ENCODE peak calls at places on chromosome 2, in ten cellular contexts. E is caudate nucleus; S is CD4-positive, CD25-positive, alpha-beta regulatory T cell; P is left ventricle myocardium inferior; Y is cardiac muscle cell; G is esophagus squamous epithelium; X is fibroblast of lung; K is CD4-positive, alpha-beta T cell; Q is CD8-positive, alpha-beta T cell; H is neural progenitor cell. D is an unnamed sample.

GRCh38 chr2:102044235-102044920 is 52.6 kb downstream of the IL1R2 start:
- DNase-seq in K (no peak), Q (no peak), Y (no peak), G (no peak), H (no peak), P (no peak), S (no peak), X (no peak), E (no peak), D (no peak)

GRCh38 chr2:158394453-158394852 is 62.1 kb downstream of the CCDC148 start:
- DNase-seq in S (no peak), P (no peak), E (no peak), H (peak), Q (no peak), X (no peak), Y (no peak), K (no peak), G (no peak), D (no peak)

GRCh38 chr2:82998770-82999169 is 1460.3 kb downstream of the SUCLG1 start:
- DNase-seq in P (no peak), G (no peak), H (no peak), E (no peak), X (no peak), Q (no peak), S (no peak), Y (no peak), K (no peak), D (no peak)

GRCh38 chr2:43985359-43985758 is 10.4 kb downstream of the LRPPRC start:
- DNase-seq in S (no peak), Y (no peak), K (no peak), X (no peak), E (no peak), P (no peak), H (no peak), Q (no peak), G (no peak), D (no peak)

GRCh38 chr2:149068996-149069888 is 30.7 kb downstream of the LYPD6B start:
- DNase-seq in X (peak), E (no peak), H (no peak), S (peak), P (no peak), Q (no peak), G (no peak), Y (peak), K (peak), D (no peak)

GRCh38 chr2:234500394-234501006 is 3.6 kb upstream of the ARL4C start:
- DNase-seq in G (peak), X (peak), P (no peak), K (peak), S (peak), H (peak), E (peak), Q (peak), Y (peak), D (peak)

GRCh38 chr2:25419678-25420242 is 78.0 kb upstream of the DNMT3A start:
- DNase-seq in G (no peak), Y (no peak), K (no peak), H (no peak), E (no peak), P (no peak), X (no peak), Q (no peak), S (peak), D (no peak)

GRCh38 chr2:9950521-9951271 is 797 bp upstream of the GRHL1 start:
- DNase-seq in K (no peak), H (peak), Y (peak), Q (peak), X (no peak), P (peak), E (no peak), G (no peak), S (peak), D (peak)

GRCh38 chr2:61670591-61671503 is 132.7 kb upstream of the XPO1 start:
- DNase-seq in Y (peak), E (peak), P (peak), X (peak), S (peak), K (no peak), G (no peak), H (no peak), Q (no peak), D (peak)

GRCh38 chr2:157307021-157307420 is 18.6 kb downstream of the ERMN start:
- DNase-seq in S (peak), G (no peak), H (no peak), P (no peak), K (no peak), X (no peak), E (no peak), Y (no peak), Q (no peak), D (no peak)

GRCh38 chr2:143282684-143283083 is 153.5 kb downstream of the ARHGAP15 start:
- DNase-seq in H (peak), X (no peak), K (peak), P (no peak), Q (no peak), Y (no peak), E (no peak), G (no peak), S (peak), D (no peak)

GRCh38 chr2:10498525-10499274 is 50.6 kb upstream of the ODC1 start:
- DNase-seq in Y (no peak), X (no peak), E (no peak), P (no peak), S (no peak), Q (no peak), K (no peak), G (no peak), H (no peak), D (no peak)

GRCh38 chr2:6824962-6825361 is 40.7 kb downstream of the CMPK2 start:
- DNase-seq in P (no peak), X (peak), S (no peak), K (no peak), Y (peak), Q (no peak), G (no peak), E (no peak), H (no peak), D (no peak)

GRCh38 chr2:203673933-203674332 is 32.5 kb upstream of the CD28 start:
- DNase-seq in Y (peak), Q (no peak), E (no peak), K (no peak), P (no peak), G (no peak), S (peak), H (no peak), X (peak), D (no peak)

GRCh38 chr2:47819834-47820233 is 36.9 kb downstream of the MSH6 start:
- DNase-seq in E (no peak), G (no peak), Y (no peak), S (no peak), X (peak), P (no peak), Q (no peak), K (no peak), H (no peak), D (no peak)

GRCh38 chr2:69888451-69888850 is 5.3 kb upstream of the SNRNP27 start:
- DNase-seq in Y (no peak), H (no peak), G (no peak), E (no peak), X (no peak), Q (no peak), P (no peak), S (no peak), K (no peak), D (no peak)

GRCh38 chr2:164538250-164538866 is 82.9 kb downstream of the GRB14 start:
- DNase-seq in Y (peak), E (no peak), G (no peak), H (peak), Q (no peak), S (peak), K (no peak), P (no peak), X (peak), D (no peak)

GRCh38 chr2:239522002-239522739 is 121.4 kb upstream of the HDAC4 start:
- DNase-seq in E (no peak), S (no peak), P (peak), X (no peak), K (no peak), Q (no peak), G (no peak), H (no peak), Y (peak), D (no peak)

DNA sequence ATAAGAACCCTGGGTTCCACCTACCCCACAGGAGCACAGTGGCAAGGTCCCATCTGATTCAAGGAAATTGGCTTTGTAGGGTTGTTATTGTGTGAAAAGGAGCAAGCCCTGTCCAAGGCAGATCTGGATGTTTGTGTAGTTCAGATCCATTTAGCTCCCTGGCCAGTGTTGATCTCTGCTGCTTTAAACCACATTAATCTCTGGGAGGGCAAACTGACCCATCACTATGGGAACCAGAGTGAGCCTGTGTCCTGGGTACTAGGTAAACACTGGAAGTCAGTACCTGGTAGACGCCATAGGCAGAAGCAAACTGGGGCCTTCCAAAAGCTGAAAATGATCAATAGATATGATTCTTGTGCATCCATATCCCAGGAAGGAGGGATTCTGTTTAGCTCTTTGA is 271.5 kb upstream of the EPAS1 start:
- DNase-seq in Y (no peak), K (no peak), S (no peak), X (no peak), G (no peak), H (no peak), E (no peak), Q (no peak), P (no peak), D (no peak)
- H3K27ac ChIP-seq in Y (no peak), K (no peak), S (no peak), X (no peak), G (no peak), H (no peak), E (no peak), Q (no peak), P (no peak), D (no peak)

GRCh38 chr2:238378230-238379095 is 48.3 kb upstream of the ASB1 start:
- DNase-seq in Y (no peak), E (no peak), X (no peak), S (no peak), G (no peak), H (no peak), Q (no peak), K (no peak), P (no peak), D (no peak)
- H3K27ac ChIP-seq in Y (no peak), E (no peak), X (no peak), S (no peak), G (no peak), H (no peak), Q (no peak), K (no peak), P (peak), D (no peak)

DNA sequence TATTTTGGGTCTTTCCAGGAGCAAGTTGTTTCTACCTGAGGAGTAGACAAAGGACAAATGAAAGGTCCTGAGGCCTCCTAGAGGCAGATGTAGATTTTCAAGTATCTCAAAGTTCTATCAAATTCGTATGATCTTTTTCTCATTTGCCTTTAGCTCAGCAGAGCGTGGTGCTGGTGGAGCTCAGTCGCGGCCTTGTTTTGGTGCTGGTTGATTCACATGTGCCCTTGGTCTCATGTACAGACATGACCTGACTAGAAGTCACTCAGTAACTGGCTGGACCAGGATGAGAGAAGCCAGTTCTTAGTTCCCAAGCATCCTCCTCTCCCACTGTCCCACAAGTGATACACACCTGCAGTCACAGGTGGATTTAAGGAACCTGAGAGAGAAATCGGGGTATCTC is 264.0 kb downstream of the PRKCE start:
- DNase-seq in Y (no peak), S (no peak), E (no peak), K (no peak), P (no peak), X (no peak), G (no peak), H (no peak), Q (no peak), D (no peak)
- H3K27ac ChIP-seq in Y (no peak), S (no peak), E (no peak), K (no peak), P (no peak), X (no peak), G (no peak), H (no peak), Q (no peak), D (no peak)

GRCh38 chr2:221205103-221205502 is 367.0 kb downstream of the EPHA4 start:
- DNase-seq in G (no peak), P (no peak), Q (no peak), S (no peak), H (no peak), K (no peak), X (no peak), E (no peak), Y (no peak), D (no peak)

GRCh38 chr2:221212105-221212504 is 360.0 kb downstream of the EPHA4 start:
- DNase-seq in X (no peak), Y (no peak), H (no peak), S (no peak), E (no peak), G (no peak), P (no peak), Q (no peak), K (no peak), D (no peak)

GRCh38 chr2:221211653-221212052 is 360.5 kb downstream of the EPHA4 start:
- DNase-seq in S (no peak), G (no peak), Y (no peak), X (no peak), H (no peak), P (no peak), E (no peak), K (no peak), Q (no peak), D (no peak)

GRCh38 chr2:221215487-221215886 is 356.6 kb downstream of the EPHA4 start:
- DNase-seq in Y (no peak), P (no peak), K (no peak), G (no peak), Q (no peak), H (no peak), E (no peak), X (no peak), S (no peak), D (no peak)

GRCh38 chr2:221210686-221211085 is 361.4 kb downstream of the EPHA4 start:
- DNase-seq in K (no peak), S (no peak), E (no peak), Y (no peak), P (no peak), G (no peak), X (no peak), H (no peak), Q (no peak), D (no peak)
- H3K27ac ChIP-seq in K (no peak), S (no peak), E (no peak), Y (no peak), P (no peak), G (no peak), X (no peak), H (no peak), Q (no peak), D (no peak)

DNA sequence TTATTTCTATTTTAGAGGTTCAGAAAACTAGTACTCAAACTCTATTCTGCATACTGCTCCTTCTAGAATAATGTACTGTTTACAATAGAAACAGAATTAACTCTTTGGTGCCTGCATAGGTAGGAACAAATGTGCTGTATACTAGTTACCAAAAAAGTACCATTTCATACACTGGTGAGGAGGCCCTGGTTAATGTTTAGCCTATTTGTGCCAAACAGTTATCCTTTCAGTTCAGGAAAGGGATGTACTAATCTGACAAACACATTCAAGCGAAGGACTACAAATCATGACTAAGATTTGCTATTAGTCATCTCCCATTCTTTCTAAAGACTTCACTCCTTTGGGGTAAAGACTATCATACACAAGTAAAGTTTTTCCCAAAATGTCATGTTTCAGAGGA is 47.4 kb downstream of the EXOC6B start:
- DNase-seq in Y (peak), H (no peak), K (no peak), E (no peak), P (no peak), Q (no peak), G (no peak), X (peak), S (no peak), D (no peak)
- H3K27ac ChIP-seq in Y (no peak), H (no peak), K (no peak), E (no peak), P (peak), Q (no peak), G (no peak), X (no peak), S (no peak), D (no peak)

D was measured in substantia nigra.